ENCODE peak calls at places on chromosomes 16 and 17, in seven cellular contexts. One of them, this sample, is unnamed. For H3K4me1, the result is how much of the 10 kb centered on the place peaks cover.

GRCh38 chr16:634051-634670 is 1.9 kb downstream of the METTL26 start:
- DNase-seq in stomach: no peak
- DNase-seq in H1: no peak
- DNase-seq in tibial nerve: no peak
- DNase-seq in uterus: no peak
- DNase-seq in testis: no peak
- DNase-seq in HCT116: no peak
- DNase-seq in this sample: no peak

GRCh38 chr16:88452485-88453216 is 429 bp upstream of the ZFPM1 start:
- DNase-seq in stomach: peak
- DNase-seq in H1: peak
- DNase-seq in tibial nerve: peak
- DNase-seq in uterus: peak
- DNase-seq in testis: peak
- DNase-seq in HCT116: peak
- DNase-seq in this sample: peak

GRCh38 chr16:69559164-69559563 is 6.6 kb upstream of the NFAT5 start:
- DNase-seq in stomach: no peak
- DNase-seq in H1: no peak
- DNase-seq in tibial nerve: no peak
- DNase-seq in uterus: no peak
- DNase-seq in testis: no peak
- DNase-seq in HCT116: no peak
- DNase-seq in this sample: no peak

GRCh38 chr16:31696968-31697743 is 169.5 kb downstream of the AHSP start:
- DNase-seq in stomach: no peak
- DNase-seq in H1: no peak
- DNase-seq in tibial nerve: no peak
- DNase-seq in uterus: no peak
- DNase-seq in testis: no peak
- DNase-seq in HCT116: peak
- DNase-seq in this sample: no peak

GRCh38 chr16:50547340-50547865 is 793 bp upstream of the NKD1 start:
- DNase-seq in stomach: peak
- DNase-seq in H1: peak
- DNase-seq in tibial nerve: no peak
- DNase-seq in uterus: peak
- DNase-seq in testis: peak
- DNase-seq in HCT116: peak
- DNase-seq in this sample: peak

GRCh38 chr17:62740066-62740465 is 68.0 kb downstream of the MARCHF10 start:
- DNase-seq in stomach: no peak
- DNase-seq in H1: no peak
- DNase-seq in tibial nerve: no peak
- DNase-seq in uterus: no peak
- DNase-seq in testis: no peak
- DNase-seq in HCT116: no peak
- DNase-seq in this sample: no peak

GRCh38 chr17:76088041-76088867 is 9.3 kb downstream of the ZACN start:
- DNase-seq in stomach: no peak
- DNase-seq in H1: peak
- DNase-seq in tibial nerve: no peak
- DNase-seq in uterus: no peak
- DNase-seq in testis: no peak
- DNase-seq in HCT116: no peak
- DNase-seq in this sample: no peak

GRCh38 chr17:51045616-51046526 is 74.8 kb downstream of the SPAG9 start:
- DNase-seq in stomach: no peak
- DNase-seq in H1: no peak
- DNase-seq in tibial nerve: no peak
- DNase-seq in uterus: no peak
- DNase-seq in testis: no peak
- DNase-seq in HCT116: no peak
- DNase-seq in this sample: no peak

GRCh38 chr17:37643829-37644228 is 583 bp upstream of the DDX52 start:
- DNase-seq in stomach: peak
- DNase-seq in H1: no peak
- DNase-seq in tibial nerve: no peak
- DNase-seq in uterus: no peak
- DNase-seq in testis: no peak
- DNase-seq in HCT116: no peak
- DNase-seq in this sample: no peak

GRCh38 chr17:69870091-69870530 is 204.9 kb upstream of the KCNJ16 start:
- DNase-seq in stomach: no peak
- DNase-seq in H1: no peak
- DNase-seq in tibial nerve: no peak
- DNase-seq in uterus: no peak
- DNase-seq in testis: no peak
- DNase-seq in HCT116: no peak
- DNase-seq in this sample: no peak

GRCh38 chr17:181213-182163 is at the start of gene DOC2B:
- DNase-seq in stomach: peak
- DNase-seq in H1: peak
- DNase-seq in tibial nerve: no peak
- DNase-seq in uterus: no peak
- DNase-seq in testis: peak
- DNase-seq in HCT116: peak
- DNase-seq in this sample: no peak

GRCh38 chr17:71071837-71072236 is 902.5 kb downstream of the KCNJ2 start:
- DNase-seq in stomach: no peak
- DNase-seq in H1: no peak
- DNase-seq in tibial nerve: no peak
- DNase-seq in uterus: no peak
- DNase-seq in testis: no peak
- DNase-seq in HCT116: peak
- DNase-seq in this sample: no peak

GRCh38 chr16:75311383-75311938 is 60.0 kb upstream of the BCAR1 start:
- DNase-seq in stomach: no peak
- DNase-seq in H1: no peak
- DNase-seq in tibial nerve: no peak
- DNase-seq in uterus: no peak
- DNase-seq in testis: no peak
- DNase-seq in HCT116: no peak
- DNase-seq in this sample: no peak

GRCh38 chr17:7922499-7923289 is 6.6 kb upstream of the RNF227 start:
- DNase-seq in stomach: peak
- DNase-seq in H1: peak
- DNase-seq in tibial nerve: peak
- DNase-seq in uterus: peak
- DNase-seq in testis: peak
- DNase-seq in HCT116: no peak
- DNase-seq in this sample: peak
- TF ChIP-seq POLR2A in stomach: no peak
- TF ChIP-seq POLR2A in H1: no peak
- TF ChIP-seq POLR2A in tibial nerve: peak
- TF ChIP-seq POLR2A in uterus: peak
- TF ChIP-seq POLR2A in testis: no peak
- TF ChIP-seq POLR2A in HCT116: no peak
- TF ChIP-seq POLR2A in this sample: peak

DNA sequence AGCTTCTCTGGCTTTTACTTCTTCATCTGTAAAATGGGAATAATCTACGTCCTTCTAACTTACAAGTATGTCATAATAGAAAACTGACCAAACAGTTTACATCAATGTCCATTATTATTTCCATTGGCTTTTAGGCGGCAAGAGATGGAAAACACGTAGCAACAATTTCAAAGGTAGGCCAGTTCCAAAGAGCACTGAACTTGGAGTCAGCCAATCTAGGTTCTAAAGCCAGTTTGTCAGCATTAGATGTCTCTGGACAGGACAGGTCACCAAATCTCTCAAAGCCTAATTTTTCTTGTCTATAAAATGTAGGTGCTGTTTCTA is 17.6 kb downstream of the HLF start:
- DNase-seq in stomach: no peak
- DNase-seq in H1: no peak
- DNase-seq in tibial nerve: no peak
- DNase-seq in uterus: no peak
- DNase-seq in testis: no peak
- DNase-seq in HCT116: no peak
- DNase-seq in this sample: no peak
- H3K4me1 ChIP-seq in stomach: half or more
- H3K4me1 ChIP-seq in H1: under half
- H3K4me1 ChIP-seq in tibial nerve: half or more
- H3K4me1 ChIP-seq in uterus: under half
- H3K4me1 ChIP-seq in testis: half or more
- H3K4me1 ChIP-seq in HCT116: under half
- H3K4me1 ChIP-seq in this sample: under half

DNA sequence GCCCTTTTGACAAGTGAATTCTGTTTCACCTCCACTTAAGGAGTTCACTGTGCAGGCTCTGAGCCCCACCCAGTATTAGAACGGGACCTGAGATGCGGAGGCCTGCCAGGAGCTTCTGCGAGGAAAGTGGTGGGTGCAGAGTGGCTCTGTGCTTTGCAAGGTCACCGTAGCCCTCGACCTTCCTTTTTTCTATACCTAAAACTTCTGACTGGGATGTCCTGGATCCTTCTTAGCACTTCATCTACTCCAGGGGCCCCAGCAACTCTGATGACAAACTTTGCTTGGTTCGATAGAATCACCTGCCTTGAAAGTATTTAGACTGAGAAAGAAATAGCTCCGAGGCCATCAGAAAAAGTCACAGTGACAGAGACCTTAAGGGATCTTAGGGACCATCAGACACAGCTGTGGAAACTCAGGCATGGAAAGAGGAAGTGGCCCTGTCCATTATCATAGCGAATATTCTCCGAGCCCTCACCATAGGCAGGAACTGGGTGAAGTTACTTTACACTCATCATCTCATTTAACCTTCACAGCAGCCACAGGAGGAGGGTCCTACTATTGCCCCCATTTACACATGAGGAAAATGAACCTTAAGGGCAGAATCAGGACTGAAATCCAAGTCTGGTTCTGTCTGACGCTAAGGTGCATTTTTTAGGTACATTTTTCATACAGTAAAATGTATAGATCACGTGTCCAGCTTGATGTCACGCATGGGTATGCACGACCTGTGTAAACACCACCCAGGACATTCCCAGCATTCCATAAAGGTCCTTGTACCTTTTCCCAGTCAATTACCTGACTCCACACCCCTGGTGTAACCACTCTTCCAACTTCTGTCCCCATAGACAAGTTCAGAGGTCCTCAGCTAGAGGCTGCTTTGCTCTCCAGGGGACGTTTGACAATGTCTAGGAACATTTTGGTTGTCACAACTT is 690 bp upstream of the KRT13 start:
- DNase-seq in stomach: no peak
- DNase-seq in H1: no peak
- DNase-seq in tibial nerve: no peak
- DNase-seq in uterus: no peak
- DNase-seq in testis: no peak
- DNase-seq in HCT116: no peak
- DNase-seq in this sample: no peak
- H3K27ac ChIP-seq in stomach: no peak
- H3K27ac ChIP-seq in H1: no peak
- H3K27ac ChIP-seq in tibial nerve: no peak
- H3K27ac ChIP-seq in uterus: no peak
- H3K27ac ChIP-seq in testis: no peak
- H3K27ac ChIP-seq in HCT116: no peak
- H3K27ac ChIP-seq in this sample: no peak

DNA sequence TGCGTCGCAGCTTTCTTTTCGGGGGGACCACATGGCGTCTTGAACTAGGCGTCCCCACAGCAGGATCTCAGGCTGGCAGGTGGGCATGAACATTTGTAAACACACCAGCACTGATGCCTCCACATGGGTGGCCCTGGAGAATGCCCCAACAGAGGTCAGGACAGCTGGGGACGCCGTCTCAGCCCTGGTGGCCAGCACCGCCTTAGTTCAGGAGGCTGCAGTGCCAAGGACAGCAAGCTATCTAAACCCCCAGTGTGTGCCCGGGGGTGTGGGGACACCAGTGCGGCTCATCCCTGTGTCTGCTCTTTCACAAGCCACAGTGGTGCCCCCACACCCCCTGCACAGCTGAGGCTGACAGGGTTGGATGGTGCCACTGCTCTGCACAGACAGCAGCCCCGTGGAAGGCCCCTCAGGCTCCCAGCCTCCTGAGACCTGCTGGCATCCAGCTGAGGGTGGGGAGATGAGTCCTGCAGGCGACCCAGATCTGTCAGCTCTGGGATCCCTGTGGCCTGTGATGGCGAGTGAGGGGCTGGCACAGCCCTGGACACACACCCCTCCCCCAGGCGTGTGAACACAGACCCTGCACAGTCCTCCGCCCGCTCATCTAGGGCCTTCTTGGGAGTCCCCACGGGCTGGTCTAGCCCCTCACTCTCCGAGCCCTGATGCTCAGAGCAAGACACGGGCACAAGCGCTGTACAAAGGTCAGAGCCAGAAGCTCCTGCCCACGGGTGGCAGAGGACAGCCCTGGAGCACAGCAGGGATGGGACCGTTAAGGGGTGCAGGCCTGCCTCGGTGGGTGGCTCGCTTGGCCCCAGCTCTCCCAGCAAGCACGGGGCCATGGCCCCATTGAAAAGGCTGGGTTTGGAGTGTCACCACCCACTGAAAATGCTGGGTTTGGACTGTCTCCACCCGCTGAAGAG is 10.7 kb downstream of the FSCN2 start:
- DNase-seq in stomach: no peak
- DNase-seq in H1: no peak
- DNase-seq in tibial nerve: no peak
- DNase-seq in uterus: no peak
- DNase-seq in testis: no peak
- DNase-seq in HCT116: no peak
- DNase-seq in this sample: no peak
- TF ChIP-seq POLR2A in stomach: no peak
- TF ChIP-seq POLR2A in H1: no peak
- TF ChIP-seq POLR2A in tibial nerve: no peak
- TF ChIP-seq POLR2A in uterus: no peak
- TF ChIP-seq POLR2A in testis: no peak
- TF ChIP-seq POLR2A in HCT116: no peak
- TF ChIP-seq POLR2A in this sample: no peak